ENCODE peak calls at places on chromosomes 1 and 21, in seven cellular contexts. J is kidney epithelial cell, O is kidney, W is psoas muscle, T is tibial nerve, A is fibroblast of pulmonary artery, B is IMR-90. L is an unnamed sample.
A peak's percentile ranks its signal among the peaks of the same experiment; 100 is the strongest.

GRCh38 chr21:38821248-38821647 is 15.5 kb downstream of the ETS2 start:
- DNase-seq in J (no peak), O (no peak), W (no peak), T (no peak), A (no peak), B (no peak), L (no peak)

GRCh38 chr1:42932442-42932941 is 26.2 kb downstream of the SLC2A1 start:
- DNase-seq in J (no peak), O (peak; percentile 52), W (no peak), T (no peak), A (no peak), B (no peak), L (no peak)

GRCh38 chr1:52268372-52268771 is 97.6 kb downstream of the CC2D1B start:
- DNase-seq in J (no peak), O (no peak), W (no peak), T (no peak), A (peak; percentile 63), B (peak; percentile 22), L (no peak)

GRCh38 chr1:227225715-227226346 is 92.5 kb downstream of the CDC42BPA start:
- DNase-seq in J (peak; percentile 57), O (no peak), W (no peak), T (no peak), A (peak; percentile 79), B (peak; percentile 83), L (peak; percentile 12)

GRCh38 chr1:16163882-16164820 is 8.3 kb upstream of the EPHA2 start:
- DNase-seq in J (peak; percentile 95), O (no peak), W (no peak), T (no peak), A (peak; percentile 95), B (peak; percentile 100), L (peak; percentile 87)

GRCh38 chr21:44415073-44416025 is 40.0 kb upstream of the LRRC3 start:
- DNase-seq in J (no peak), O (peak; percentile 25), W (no peak), T (no peak), A (no peak), B (no peak), L (no peak)

GRCh38 chr21:42695324-42696025 is 42.1 kb downstream of the PDE9A start:
- DNase-seq in J (no peak), O (no peak), W (no peak), T (no peak), A (peak; percentile 60), B (peak; percentile 55), L (peak; percentile 33)

GRCh38 chr1:228923973-228924766 is 188.9 kb downstream of the RHOU start:
- DNase-seq in J (no peak), O (no peak), W (no peak), T (no peak), A (peak; percentile 55), B (peak; percentile 72), L (no peak)

GRCh38 chr1:46558141-46558963 is 6.9 kb upstream of the KNCN start:
- DNase-seq in J (no peak), O (no peak), W (no peak), T (no peak), A (no peak), B (no peak), L (no peak)

GRCh38 chr1:113058861-113059441 is 14.0 kb upstream of the LRIG2 start:
- DNase-seq in J (peak; percentile 34), O (no peak), W (no peak), T (no peak), A (no peak), B (no peak), L (no peak)

GRCh38 chr21:44817506-44817880 is 369 bp downstream of the SUMO3 start:
- DNase-seq in J (no peak), O (peak; percentile 98), W (peak; percentile 97), T (peak; percentile 81), A (peak; percentile 92), B (peak; percentile 88), L (peak; percentile 58)

GRCh38 chr1:165152727-165153126 is 203.8 kb downstream of the LMX1A start:
- DNase-seq in J (no peak), O (no peak), W (peak; percentile 64), T (no peak), A (no peak), B (no peak), L (no peak)

GRCh38 chr1:185696419-185697150 is 37.6 kb upstream of the HMCN1 start:
- DNase-seq in J (no peak), O (no peak), W (no peak), T (no peak), A (no peak), B (no peak), L (no peak)

GRCh38 chr1:12627308-12627707 is 9.3 kb upstream of the DHRS3 start:
- DNase-seq in J (no peak), O (no peak), W (peak; percentile 6), T (no peak), A (no peak), B (no peak), L (no peak)

GRCh38 chr1:180415985-180416633 is 86.3 kb downstream of the ACBD6 start:
- DNase-seq in J (no peak), O (no peak), W (no peak), T (no peak), A (peak; percentile 75), B (peak; percentile 55), L (no peak)

GRCh38 chr1:232471250-232471649 is 158.7 kb downstream of the SIPA1L2 start:
- DNase-seq in J (no peak), O (no peak), W (no peak), T (no peak), A (no peak), B (no peak), L (no peak)

GRCh38 chr1:84110629-84111028 is 33.4 kb upstream of the PRKACB start:
- DNase-seq in J (no peak), O (no peak), W (no peak), T (no peak), A (no peak), B (no peak), L (no peak)

GRCh38 chr1:83857705-83858104 is 141.2 kb downstream of the TTLL7 start:
- DNase-seq in J (no peak), O (no peak), W (no peak), T (no peak), A (no peak), B (no peak), L (no peak)

GRCh38 chr1:118254001-118254400 is 69.0 kb upstream of the SPAG17 start:
- DNase-seq in J (no peak), O (no peak), W (no peak), T (no peak), A (no peak), B (no peak), L (no peak)

GRCh38 chr1:200998323-200998722 is 25.2 kb downstream of the KIF21B start:
- DNase-seq in J (no peak), O (no peak), W (no peak), T (no peak), A (no peak), B (no peak), L (no peak)

GRCh38 chr1:10936998-10937901 is 75.2 kb upstream of the TARDBP start:
- DNase-seq in J (no peak), O (no peak), W (no peak), T (no peak), A (no peak), B (no peak), L (no peak)

GRCh38 chr21:36709868-36710728 is 11.2 kb downstream of the SIM2 start:
- DNase-seq in J (no peak), O (no peak), W (no peak), T (no peak), A (no peak), B (no peak), L (no peak)

GRCh38 chr1:51955797-51956527 is 34.5 kb downstream of the RAB3B start:
- DNase-seq in J (no peak), O (no peak), W (no peak), T (no peak), A (no peak), B (no peak), L (no peak)

DNA sequence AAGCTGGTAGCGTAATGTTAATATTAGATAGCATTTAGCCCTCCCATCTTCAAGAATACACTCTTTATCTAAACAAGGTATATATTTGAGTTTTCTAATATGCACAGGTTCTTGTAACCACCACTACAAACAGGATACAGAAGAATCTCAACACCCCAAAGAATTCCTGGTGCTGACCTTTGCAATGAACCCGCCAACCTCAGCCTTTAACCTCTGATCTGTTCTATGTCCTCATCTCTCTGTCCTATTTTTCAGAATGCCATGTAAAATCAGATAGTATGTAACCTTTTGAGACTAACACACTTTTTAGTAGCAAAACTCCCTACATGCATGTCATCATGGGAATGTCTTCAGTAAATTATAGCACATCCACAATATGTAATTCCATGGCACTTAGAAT is 71.1 kb downstream of the LRRC8C start:
- DNase-seq in J (no peak), O (no peak), W (no peak), T (no peak), A (no peak), B (no peak), L (no peak)
- H3K4me3 ChIP-seq in J (no peak overlapping the region), O (no peak overlapping the region), W (no peak overlapping the region), T (no peak overlapping the region), A (no peak overlapping the region), B (no peak overlapping the region), L (no peak overlapping the region)

GRCh38 chr1:40133122-40133665 is 28.0 kb upstream of the RLF start:
- DNase-seq in J (no peak), O (no peak), W (no peak), T (no peak), A (no peak), B (peak; percentile 1), L (no peak)

GRCh38 chr1:40132383-40133121 is 28.6 kb upstream of the RLF start:
- DNase-seq in J (no peak), O (no peak), W (no peak), T (no peak), A (no peak), B (no peak), L (no peak)

GRCh38 chr1:40130892-40131291 is 30.3 kb upstream of the RLF start:
- DNase-seq in J (peak; percentile 2), O (no peak), W (no peak), T (no peak), A (no peak), B (no peak), L (no peak)

GRCh38 chr1:40133839-40134238 is 27.3 kb upstream of the RLF start:
- DNase-seq in J (no peak), O (no peak), W (no peak), T (no peak), A (no peak), B (no peak), L (no peak)
- TF ChIP-seq CTCF in J (no peak), O (no peak), W (no peak), T (no peak), A (no peak), B (no peak), L (no peak)

DNA sequence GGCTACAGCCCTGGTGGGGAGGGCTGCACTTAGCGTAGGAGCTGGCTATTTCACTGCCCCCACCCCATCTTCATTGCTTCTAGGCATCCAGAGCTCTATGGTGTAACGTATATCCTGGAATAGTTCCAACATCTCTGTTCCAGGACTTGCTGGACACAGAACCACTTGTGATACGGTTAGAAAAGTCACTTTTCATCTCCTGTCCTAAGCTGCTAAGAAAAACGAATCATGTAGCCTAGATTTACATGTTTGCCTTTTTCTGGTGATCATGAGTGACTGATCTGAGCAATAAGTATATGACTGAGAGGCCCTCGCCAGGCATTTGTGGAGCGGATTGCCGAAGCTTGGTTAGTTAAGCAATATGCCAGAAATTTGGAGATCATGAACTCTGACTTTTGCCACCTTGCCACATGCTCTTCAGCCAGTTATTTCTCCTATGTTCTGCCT is 41.0 kb upstream of the SRP9 start:
- DNase-seq in J (no peak), O (no peak), W (no peak), T (no peak), A (peak; percentile 28), B (no peak), L (no peak)
- H3K4me3 ChIP-seq in J (no peak overlapping the region), O (no peak overlapping the region), W (no peak overlapping the region), T (no peak overlapping the region), A (no peak overlapping the region), B (no peak overlapping the region), L (no peak overlapping the region)

GRCh38 chr1:213931804-213932203 is 56.0 kb upstream of the PROX1 start:
- DNase-seq in J (no peak), O (no peak), W (no peak), T (no peak), A (no peak), B (no peak), L (no peak)
- TF ChIP-seq CTCF in J (no peak), O (no peak), W (no peak), T (no peak), A (no peak), B (no peak), L (no peak)